ENCODE peak calls at places on chromosomes 2 and 18, in ten cellular contexts. I, C, J, T, A, W, Q, P, N and D are unnamed samples.

GRCh38 chr2:66845307-66845706 is 410.4 kb downstream of the MEIS1 start:
- DNase-seq in P (no peak), J (no peak), Q (no peak), I (peak), C (no peak), N (peak), W (no peak), T (peak), A (peak), D (peak)

GRCh38 chr2:213806125-213806726 is 522.0 kb downstream of the SPAG16 start:
- DNase-seq in Q (no peak), T (peak), W (no peak), A (peak), I (peak), N (peak), C (no peak), P (peak), J (no peak), D (peak)

GRCh38 chr2:113858764-113859163 is 31.1 kb upstream of the ACTR3 start:
- DNase-seq in C (no peak), N (peak), T (peak), W (no peak), A (peak), J (peak), Q (no peak), I (peak), P (no peak), D (peak)

GRCh38 chr2:223681125-223681524 is 79.0 kb upstream of the SCG2 start:
- DNase-seq in C (no peak), W (no peak), N (no peak), P (no peak), Q (no peak), T (no peak), A (no peak), J (no peak), I (no peak), D (no peak)

GRCh38 chr18:8257851-8258434 is 351.3 kb upstream of the RAB12 start:
- DNase-seq in N (no peak), C (no peak), W (no peak), T (no peak), A (no peak), Q (no peak), I (no peak), J (no peak), P (no peak), D (no peak)

GRCh38 chr18:61738488-61738887 is 154.3 kb downstream of the RNF152 start:
- DNase-seq in I (peak), W (no peak), A (peak), C (no peak), Q (no peak), J (no peak), N (peak), T (peak), P (no peak), D (peak)

GRCh38 chr2:128593518-128594272 is 275.0 kb upstream of the HS6ST1 start:
- DNase-seq in I (no peak), C (no peak), N (no peak), P (no peak), Q (no peak), T (no peak), A (no peak), W (no peak), J (no peak), D (peak)

GRCh38 chr2:224331698-224332097 is 70.2 kb downstream of the FAM124B start:
- DNase-seq in W (no peak), Q (no peak), A (no peak), J (no peak), P (no peak), C (no peak), T (no peak), I (no peak), N (no peak), D (no peak)

GRCh38 chr2:7748717-7749415 is 831.7 kb downstream of the RNF144A start:
- DNase-seq in W (no peak), N (peak), J (no peak), I (peak), A (peak), T (peak), P (no peak), Q (no peak), C (no peak), D (no peak)

GRCh38 chr2:218516614-218517013 is 51.5 kb downstream of the USP37 start:
- DNase-seq in P (no peak), C (no peak), W (no peak), N (peak), I (peak), T (peak), Q (no peak), J (no peak), A (peak), D (peak)

GRCh38 chr2:224956706-224957105 is 85.6 kb downstream of the DOCK10 start:
- DNase-seq in I (no peak), J (no peak), A (no peak), P (no peak), T (no peak), C (no peak), Q (no peak), W (no peak), N (no peak), D (no peak)

GRCh38 chr2:106094101-106094860 is 99.8 kb downstream of the UXS1 start:
- DNase-seq in J (no peak), P (no peak), N (no peak), A (no peak), W (no peak), Q (no peak), I (no peak), T (no peak), C (no peak), D (no peak)

GRCh38 chr2:200306969-200307811 is 697 bp downstream of the SPATS2L start:
- DNase-seq in I (peak), A (no peak), W (peak), N (peak), P (no peak), Q (peak), J (no peak), C (peak), T (peak), D (peak)

GRCh38 chr2:71071681-71072398 is 3.4 kb downstream of the NAGK start:
- DNase-seq in P (no peak), T (no peak), A (no peak), J (no peak), Q (peak), I (peak), C (peak), W (no peak), N (peak), D (peak)

GRCh38 chr2:36362291-36362690 is 6.7 kb downstream of the CRIM1 start:
- DNase-seq in P (no peak), T (peak), C (no peak), A (peak), I (no peak), W (no peak), Q (no peak), J (no peak), N (peak), D (peak)

GRCh38 chr2:172931256-172931894 is 144.3 kb upstream of the MAP3K20 start:
- DNase-seq in W (no peak), J (no peak), N (peak), I (peak), C (no peak), T (peak), A (peak), Q (no peak), P (peak), D (peak)

GRCh38 chr2:71548589-71549485 is 95.5 kb downstream of the DYSF start:
- DNase-seq in C (peak), P (no peak), N (peak), I (peak), J (no peak), Q (peak), T (peak), A (peak), W (peak), D (peak)